ENCODE peak calls at places on chromosomes 12 and 14, in five cellular contexts. N is Panc1, J is NCI-H226, F is T1000, A is ovary. G is an unnamed sample.

GRCh38 chr12:12817611-12818010 is 4.5 kb downstream of the DDX47 start:
- DNase-seq in N (no peak), J (no peak), F (no peak), A (no peak), G (no peak)

GRCh38 chr12:100169345-100169744 is 26.7 kb upstream of the BLTP3B start:
- DNase-seq in N (no peak), J (no peak), F (no peak), A (no peak), G (no peak)

GRCh38 chr12:49673446-49674317 is 33.5 kb downstream of the FMNL3 start:
- DNase-seq in N (no peak), J (no peak), F (peak; percentile 57), A (peak; percentile 93), G (peak; percentile 35)

GRCh38 chr12:81354327-81354932 is 276.6 kb downstream of the ACSS3 start:
- DNase-seq in N (no peak), J (no peak), F (no peak), A (no peak), G (no peak)

GRCh38 chr14:19823178-19823577 is 19.6 kb downstream of the OR4N2 start:
- DNase-seq in N (no peak), J (peak; percentile 65), F (no peak), A (no peak), G (no peak)

GRCh38 chr14:69525896-69526295 is 41.4 kb downstream of the PLEKHD1 start:
- DNase-seq in N (no peak), J (no peak), F (no peak), A (no peak), G (no peak)

GRCh38 chr12:25557830-25558436 is 4.8 kb upstream of the LMNTD1 start:
- DNase-seq in N (no peak), J (peak; percentile 9), F (no peak), A (no peak), G (peak; percentile 58)

GRCh38 chr14:95322646-95323045 is 2.9 kb upstream of the CLMN start:
- DNase-seq in N (no peak), J (peak; percentile 18), F (no peak), A (no peak), G (no peak)

GRCh38 chr12:23816394-23816851 is 133.0 kb downstream of the SOX5 start:
- DNase-seq in N (no peak), J (no peak), F (no peak), A (no peak), G (no peak)

GRCh38 chr14:56650977-56651376 is 71.4 kb downstream of the TMEM260 start:
- DNase-seq in N (no peak), J (no peak), F (no peak), A (no peak), G (no peak)

GRCh38 chr12:26102954-26103353 is 21.9 kb downstream of the BHLHE41 start:
- DNase-seq in N (no peak), J (no peak), F (no peak), A (no peak), G (no peak)

GRCh38 chr12:99605-100004 is 33.0 kb downstream of the IQSEC3 start:
- DNase-seq in N (no peak), J (no peak), F (no peak), A (no peak), G (no peak)